ENCODE peak calls at places on chromosomes 7 and 10, in four cellular contexts. H is HepG2, B is K562, U is WTC11. K is an unnamed sample.

GRCh38 chr7:31958216-31958615 is 112.0 kb downstream of the PDE1C start:
- DNase-seq in H (no peak), B (no peak), U (no peak), K (no peak)

GRCh38 chr10:97851341-97852001 is 1.8 kb downstream of the GOLGA7B start:
- DNase-seq in B (no peak), U (no peak), H (no peak), K (no peak)

GRCh38 chr7:109751241-109751640 is 1181.6 kb downstream of the DNAJB9 start:
- DNase-seq in B (no peak), H (peak), U (no peak), K (no peak)

GRCh38 chr10:131812736-131813604 is 87.8 kb upstream of the PPP2R2D start:
- DNase-seq in U (no peak), B (no peak), H (no peak), K (no peak)

GRCh38 chr10:62230344-62231138 is 38.1 kb downstream of the RTKN2 start:
- DNase-seq in H (no peak), U (no peak), B (no peak), K (no peak)

GRCh38 chr7:127710635-127711034 is 58.6 kb downstream of the SND1 start:
- DNase-seq in B (no peak), H (no peak), U (no peak), K (no peak)

GRCh38 chr10:75209325-75210192 is 1.0 kb upstream of the VDAC2 start:
- DNase-seq in B (peak), U (no peak), H (no peak), K (peak)

GRCh38 chr7:68697821-68698280 is 900.4 kb upstream of the AUTS2 start:
- DNase-seq in U (no peak), B (no peak), H (no peak), K (no peak)

GRCh38 chr7:84524714-84525694 is 330.4 kb upstream of the SEMA3A start:
- DNase-seq in U (no peak), B (no peak), H (no peak), K (no peak)

GRCh38 chr10:110609592-110609991 is 34.5 kb upstream of the RBM20 start:
- DNase-seq in U (no peak), B (no peak), H (no peak), K (no peak)

GRCh38 chr7:115975766-115976165 is 54.8 kb downstream of the TFEC start:
- DNase-seq in B (no peak), U (no peak), H (no peak), K (no peak)

GRCh38 chr10:77091745-77092144 is 545.9 kb downstream of the KCNMA1 start:
- DNase-seq in U (no peak), H (no peak), B (no peak), K (no peak)

GRCh38 chr10:120455004-120455403 is 2.0 kb upstream of the PLPP4 start:
- DNase-seq in U (no peak), H (no peak), B (no peak), K (no peak)

GRCh38 chr10:92024700-92025099 is 101.1 kb downstream of the BTAF1 start:
- DNase-seq in H (no peak), U (no peak), B (no peak), K (no peak)

GRCh38 chr7:12716134-12716667 is 28.8 kb downstream of the ARL4A start:
- DNase-seq in U (no peak), B (no peak), H (no peak), K (no peak)

GRCh38 chr7:16740996-16741395 is 12.6 kb upstream of the TSPAN13 start:
- DNase-seq in B (no peak), H (no peak), U (no peak), K (no peak)

GRCh38 chr7:102063736-102064135 is 222.9 kb upstream of the SH2B2 start:
- DNase-seq in U (peak), B (peak), H (no peak), K (no peak)

GRCh38 chr7:121401896-121402295 is 5.8 kb upstream of the FAM3C start:
- DNase-seq in B (no peak), U (no peak), H (no peak), K (no peak)

GRCh38 chr10:32347363-32347735 is 391 bp upstream of the EPC1 start:
- DNase-seq in H (no peak), B (peak), U (peak), K (no peak)

GRCh38 chr7:154927624-154928125 is 75.2 kb downstream of the PAXIP1 start:
- DNase-seq in B (peak), U (peak), H (peak), K (peak)

GRCh38 chr10:15140640-15141039 is 27.9 kb downstream of the NMT2 start:
- DNase-seq in B (no peak), H (no peak), U (no peak), K (no peak)

GRCh38 chr10:101380353-101381017 is 26.5 kb downstream of the BTRC start:
- DNase-seq in B (no peak), H (no peak), U (no peak), K (no peak)

GRCh38 chr7:146150153-146150552 is 33.6 kb downstream of the CNTNAP2 start:
- DNase-seq in B (no peak), U (no peak), H (no peak), K (no peak)

GRCh38 chr10:20885678-20886077 is 11.4 kb downstream of the NEBL start:
- DNase-seq in H (no peak), U (no peak), B (no peak), K (no peak)

GRCh38 chr7:156935250-156935649 is 14.3 kb upstream of the NOM1 start:
- DNase-seq in H (no peak), U (no peak), B (no peak), K (no peak)

GRCh38 chr7:29386196-29386765 is 177.4 kb upstream of the PRR15 start:
- DNase-seq in B (no peak), H (no peak), U (no peak), K (no peak)

GRCh38 chr10:114340816-114341215 is 63.5 kb downstream of the AFAP1L2 start:
- DNase-seq in H (no peak), U (no peak), B (no peak), K (no peak)

GRCh38 chr10:8242295-8242872 is 187.9 kb downstream of the GATA3 start:
- DNase-seq in U (no peak), B (no peak), H (no peak), K (no peak)

GRCh38 chr10:43132796-43133195 is 5.4 kb upstream of the CSGALNACT2 start:
- DNase-seq in U (no peak), B (peak), H (no peak), K (no peak)

GRCh38 chr10:47450442-47450841 is 33.5 kb downstream of the ANXA8 start:
- DNase-seq in U (no peak), H (no peak), B (peak), K (no peak)

GRCh38 chr10:18149401-18149800 is 9.2 kb downstream of the CACNB2 start:
- DNase-seq in B (no peak), U (no peak), H (no peak), K (no peak)

GRCh38 chr10:43262902-43263466 is 3.9 kb downstream of the RASGEF1A start:
- DNase-seq in H (no peak), B (peak), U (peak), K (no peak)

DNA sequence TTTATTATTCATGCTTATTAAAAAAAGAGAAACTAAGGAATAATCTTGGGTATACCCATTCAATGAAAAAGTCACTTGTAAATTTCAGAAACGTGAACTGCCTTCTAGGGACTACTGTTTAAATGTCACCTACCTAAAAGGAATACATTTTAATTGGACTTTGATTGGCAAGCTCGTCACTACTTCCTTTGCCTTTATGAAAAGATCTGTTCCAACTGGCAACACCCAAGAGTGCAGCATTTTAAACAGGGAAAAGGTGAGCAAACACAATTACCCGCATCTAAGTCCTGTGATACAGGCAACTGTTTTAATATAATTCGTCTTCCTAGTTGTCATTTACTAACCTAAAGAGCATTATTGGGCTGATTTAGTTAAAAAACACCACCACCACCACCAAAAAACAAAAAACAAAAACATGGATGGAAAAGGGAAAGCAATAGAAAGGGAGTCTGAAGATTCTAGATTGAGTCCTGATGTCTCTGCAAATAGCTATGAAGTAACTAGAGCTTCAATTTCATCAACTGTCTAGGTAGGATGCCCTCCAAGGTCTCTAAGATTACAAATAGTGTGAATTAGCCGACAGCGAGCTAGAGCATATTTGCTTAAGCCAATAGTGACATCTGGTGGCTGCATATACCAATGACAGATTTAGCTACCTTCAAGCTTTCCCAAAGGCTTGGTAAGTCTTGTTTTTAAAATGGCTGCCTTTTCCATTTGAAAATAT is 33.8 kb upstream of the ICA1 start:
- DNase-seq in H (peak), B (peak), U (no peak), K (peak)
- TF ChIP-seq CBFB in H (no peak), B (no peak), U (no peak), K (no peak)

GRCh38 chr7:100173806-100174495 is 3.2 kb downstream of the GPC2 start:
- DNase-seq in U (no peak), H (no peak), B (peak), K (no peak)

GRCh38 chr7:100170111-100170897 is 1.9 kb upstream of the GAL3ST4 start:
- DNase-seq in H (no peak), B (peak), U (no peak), K (no peak)

GRCh38 chr7:100171087-100171681 is 2.8 kb upstream of the GAL3ST4 start:
- DNase-seq in U (peak), B (peak), H (no peak), K (no peak)

GRCh38 chr7:100169147-100169850 is 882 bp upstream of the GAL3ST4 start:
- DNase-seq in H (no peak), B (peak), U (no peak), K (no peak)

DNA sequence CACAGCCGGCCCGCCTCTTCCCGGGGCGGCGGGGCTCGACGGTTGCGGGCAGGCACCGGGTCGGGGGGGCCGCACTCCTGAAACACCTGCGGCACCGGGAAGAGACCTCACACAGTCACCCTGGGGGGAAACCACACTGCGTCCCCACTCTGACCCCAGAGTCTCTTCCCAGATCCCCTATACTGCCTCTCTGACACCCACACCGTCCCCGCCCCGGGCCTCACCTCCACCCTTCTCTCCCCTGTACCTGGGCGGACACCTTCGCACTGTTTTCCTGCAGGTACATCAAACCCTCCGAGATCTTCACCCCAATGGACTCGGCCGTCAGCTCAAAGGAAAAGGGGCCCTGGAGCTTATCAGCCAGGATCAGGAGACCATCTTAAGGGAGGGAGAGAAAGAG is 3.4 kb upstream of the GAL3ST4 start:
- DNase-seq in H (no peak), B (peak), U (peak), K (no peak)
- TF ChIP-seq ESRRA in H (no peak), B (no peak), U (no peak), K (no peak)

DNA sequence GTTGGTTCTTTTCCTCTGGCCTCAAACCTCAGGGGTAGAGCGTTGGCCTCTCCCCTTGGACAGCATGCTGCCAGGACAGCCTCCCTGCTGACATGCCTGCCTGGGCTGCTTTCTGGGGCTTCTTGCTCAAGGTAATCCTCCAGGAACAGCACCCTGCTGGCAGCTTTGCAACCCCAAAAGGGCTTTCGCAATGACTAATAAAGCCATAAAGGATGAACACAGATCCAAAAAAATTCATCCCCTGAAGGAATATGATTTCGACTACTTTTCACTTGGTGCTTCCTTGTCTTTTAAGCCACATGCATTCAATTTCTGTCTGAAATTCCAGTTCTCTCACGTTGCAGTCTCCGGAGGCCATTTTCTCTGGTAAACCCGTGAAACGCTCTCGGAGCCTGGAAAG is 15.1 kb upstream of the SH3PXD2A start:
- DNase-seq in U (peak), B (no peak), H (no peak), K (no peak)
- TF ChIP-seq CBFB in U (no peak), B (no peak), H (no peak), K (no peak)

GRCh38 chr7:88485811-88486210 is 179.1 kb upstream of the STEAP4 start:
- DNase-seq in U (no peak), H (no peak), B (no peak), K (no peak)
- TF ChIP-seq ESRRA in U (no peak), H (no peak), B (no peak), K (no peak)

GRCh38 chr10:24762161-24762924 is 38.7 kb upstream of the ARHGAP21 start:
- DNase-seq in U (no peak), B (no peak), H (no peak), K (no peak)

GRCh38 chr10:24759706-24760105 is 36.0 kb upstream of the ARHGAP21 start:
- DNase-seq in U (no peak), H (no peak), B (no peak), K (no peak)

DNA sequence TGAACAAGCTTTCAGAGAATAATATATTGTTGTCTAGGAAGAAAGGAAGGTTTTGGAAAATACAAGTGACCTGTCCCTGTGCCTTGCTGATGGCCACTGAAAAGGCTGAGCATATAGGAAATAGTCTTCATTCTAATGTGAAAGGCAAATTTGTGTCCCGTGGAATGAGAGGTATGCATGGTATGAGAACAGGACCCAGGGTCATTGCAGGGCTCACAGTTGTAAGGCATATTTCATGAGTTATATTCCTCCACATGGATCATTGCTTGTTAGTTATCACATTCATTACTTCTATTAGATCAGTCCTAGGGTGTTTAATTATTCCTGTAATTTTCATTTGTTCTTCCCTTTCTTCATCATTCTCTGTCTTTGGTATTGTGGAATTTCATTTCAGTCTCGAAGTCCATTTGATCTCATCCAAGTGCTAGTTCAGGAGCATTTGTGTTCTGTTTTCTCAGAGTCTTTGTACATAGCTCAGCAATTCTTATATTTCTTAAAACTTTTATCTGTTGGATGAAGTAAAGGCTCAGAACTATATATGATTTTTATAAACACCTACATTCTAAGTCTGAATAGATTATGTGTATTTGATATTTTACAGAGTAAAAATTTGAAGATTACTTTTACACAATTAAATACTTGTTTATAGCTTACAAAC is 39.4 kb upstream of the ARHGAP21 start:
- DNase-seq in B (no peak), U (no peak), H (peak), K (no peak)
- TF ChIP-seq CBFB in B (no peak), U (no peak), H (no peak), K (no peak)

GRCh38 chr10:30111340-30111980 is 52.1 kb upstream of the JCAD start:
- DNase-seq in U (no peak), H (no peak), B (no peak), K (no peak)
- TF ChIP-seq ESRRA in U (no peak), H (no peak), B (no peak), K (no peak)

GRCh38 chr7:106848851-106849442 is 16.1 kb upstream of the PIK3CG start:
- DNase-seq in B (peak), H (no peak), U (no peak), K (no peak)
- TF ChIP-seq CBFB in B (no peak), H (no peak), U (no peak), K (no peak)

GRCh38 chr10:126504051-126504760 is 115.9 kb upstream of the ADAM12 start:
- DNase-seq in U (peak), H (peak), B (peak), K (no peak)
- TF ChIP-seq ESRRA in U (no peak), H (no peak), B (no peak), K (no peak)

K was measured in GM12878.